ENCODE peak calls at places on chromosome 17, in four cellular contexts. N is neural progenitor cell, Z is sigmoid colon, H is stomach. G is an unnamed sample.
A peak's percentile ranks its signal among the peaks of the same experiment; 100 is the strongest.

GRCh38 chr17:7854851-7855642 is at the start of gene TMEM88:
- DNase-seq in N (peak; percentile 96), Z (peak; percentile 67), H (no peak), G (no peak)

GRCh38 chr17:8366231-8366630 is 10.3 kb downstream of the KRABD2 start:
- DNase-seq in N (no peak), H (no peak), Z (no peak), G (no peak)

GRCh38 chr17:66900126-66901010 is 64.1 kb upstream of the CACNG4 start:
- DNase-seq in N (no peak), Z (no peak), H (no peak), G (no peak)

GRCh38 chr17:62819511-62820221 is 11.6 kb upstream of the MARCHF10 start:
- DNase-seq in N (peak; percentile 67), H (peak; percentile 63), Z (peak; percentile 86), G (no peak)

GRCh38 chr17:43846963-43847369 is at the start of gene CD300LG:
- DNase-seq in H (no peak), N (peak; percentile 16), Z (no peak), G (no peak)

GRCh38 chr17:58320570-58321323 is 7.8 kb downstream of the TSPOAP1 start:
- DNase-seq in Z (peak; percentile 27), N (no peak), H (no peak), G (no peak)

GRCh38 chr17:29573871-29574731 is 5.6 kb downstream of the TP53I13 start:
- DNase-seq in N (no peak), Z (peak; percentile 64), H (no peak), G (no peak)

GRCh38 chr17:39177256-39177655 is 11.3 kb upstream of the ARL5C start:
- DNase-seq in Z (no peak), N (peak; percentile 66), H (no peak), G (no peak)

GRCh38 chr17:8470447-8471047 is 34.9 kb downstream of the NDEL1 start:
- DNase-seq in N (no peak), H (no peak), Z (peak; percentile 84), G (peak; percentile 38)

GRCh38 chr17:64264891-64265290 is 1.8 kb upstream of the TEX2 start:
- DNase-seq in Z (no peak), N (no peak), H (no peak), G (no peak)

GRCh38 chr17:78130439-78131101 is at the start of gene TMC8:
- DNase-seq in Z (no peak), H (peak; percentile 51), N (no peak), G (no peak)

GRCh38 chr17:33871720-33872535 is 383.2 kb upstream of the CCL2 start:
- DNase-seq in H (no peak), Z (no peak), N (no peak), G (no peak)

GRCh38 chr17:19533718-19534561 is at the start of gene SLC47A1:
- DNase-seq in Z (no peak), N (peak; percentile 67), H (no peak), G (peak; percentile 19)

GRCh38 chr17:62857526-62857925 is 49.4 kb upstream of the MARCHF10 start:
- DNase-seq in Z (no peak), H (no peak), N (no peak), G (no peak)

GRCh38 chr17:34623856-34624766 is 44.7 kb downstream of the TMEM132E start:
- DNase-seq in H (no peak), N (no peak), Z (no peak), G (no peak)

GRCh38 chr17:82653651-82654528 is 5.6 kb upstream of the WDR45B start:
- DNase-seq in N (no peak), Z (no peak), H (no peak), G (no peak)

DNA sequence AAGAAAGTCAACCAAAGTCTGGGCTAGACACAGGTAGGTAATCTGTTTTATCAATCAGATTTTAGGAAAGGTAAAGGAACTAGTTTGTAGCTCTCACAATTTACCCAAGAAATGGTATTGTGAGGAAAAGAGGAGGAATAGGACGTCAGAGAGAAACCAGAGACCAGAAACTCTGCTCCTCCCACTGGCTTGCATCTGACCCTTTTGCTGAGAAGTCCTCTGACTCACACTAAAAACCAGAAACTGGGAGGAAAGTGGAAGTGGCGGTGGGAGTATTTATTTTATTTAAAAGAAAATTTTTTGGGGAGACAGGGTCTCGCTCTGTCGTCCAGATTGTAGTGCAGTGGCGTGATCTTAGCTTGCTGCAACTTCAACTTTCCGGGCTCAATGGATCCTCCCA is 38.0 kb upstream of the MNT start:
- DNase-seq in N (no peak), H (no peak), Z (no peak), G (no peak)
- H3K27ac ChIP-seq in N (no peak overlapping the region), H (no peak overlapping the region), Z (no peak overlapping the region), G (no peak overlapping the region)

DNA sequence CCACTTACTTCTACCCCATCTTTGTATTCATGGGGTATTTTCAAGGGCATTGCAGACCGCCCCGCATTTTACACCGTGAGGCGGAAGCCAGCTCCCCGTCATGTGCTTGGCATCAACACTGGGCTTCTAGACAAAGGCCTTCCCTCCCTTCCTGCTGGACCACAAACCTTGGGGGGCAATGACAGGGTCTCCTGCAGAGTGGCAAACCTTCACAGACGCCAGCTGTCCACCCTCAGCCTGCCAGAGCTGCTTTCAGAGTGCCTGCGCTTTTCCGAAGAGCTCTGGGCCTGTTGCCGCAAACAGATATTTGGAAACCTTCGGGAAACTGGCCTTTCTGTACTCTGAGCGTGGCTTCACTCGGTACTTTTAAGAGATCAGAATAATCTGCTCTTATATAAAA is 152.2 kb upstream of the CHMP6 start:
- DNase-seq in H (no peak), Z (no peak), N (no peak), G (peak; percentile 48)
- H3K27ac ChIP-seq in H (no peak overlapping the region), Z (no peak overlapping the region), N (no peak overlapping the region), G (no peak overlapping the region)

GRCh38 chr17:17028059-17028877 is 14.0 kb upstream of the MPRIP start:
- DNase-seq in H (peak; percentile 92), N (peak; percentile 89), Z (peak; percentile 75), G (no peak)
- H3K27ac ChIP-seq in H (peak overlapping the region; percentile 79), N (no peak overlapping the region), Z (no peak overlapping the region), G (no peak overlapping the region)

GRCh38 chr17:79452706-79453105 is 158.1 kb downstream of the RBFOX3 start:
- DNase-seq in N (no peak), Z (no peak), H (no peak), G (no peak)
- H3K27ac ChIP-seq in N (no peak overlapping the region), Z (no peak overlapping the region), H (no peak overlapping the region), G (no peak overlapping the region)

GRCh38 chr17:81578038-81578441 is 25.9 kb upstream of the FAAP100 start:
- DNase-seq in N (no peak), H (no peak), Z (no peak), G (no peak)

GRCh38 chr17:81575836-81576235 is 23.7 kb upstream of the FAAP100 start:
- DNase-seq in H (no peak), N (no peak), Z (no peak), G (no peak)

GRCh38 chr17:81576621-81577277 is 24.6 kb upstream of the FAAP100 start:
- DNase-seq in N (no peak), Z (no peak), H (no peak), G (no peak)

GRCh38 chr17:81578561-81579225 is 26.5 kb upstream of the FAAP100 start:
- DNase-seq in N (no peak), H (no peak), Z (no peak), G (no peak)

GRCh38 chr17:81577278-81578000 is 25.3 kb upstream of the FAAP100 start:
- DNase-seq in H (no peak), N (no peak), Z (no peak), G (no peak)
- H3K27ac ChIP-seq in H (peak overlapping the region; percentile 70), N (no peak overlapping the region), Z (no peak overlapping the region), G (peak overlapping the region; percentile 46)

GRCh38 chr17:55285340-55286301 is 20.9 kb downstream of the HLF start:
- DNase-seq in N (no peak), H (peak; percentile 90), Z (peak; percentile 100), G (peak; percentile 44)
- H3K27ac ChIP-seq in N (no peak overlapping the region), H (peak overlapping the region; percentile 87), Z (peak overlapping the region; percentile 97), G (peak overlapping the region; percentile 69)

GRCh38 chr17:41648411-41649195 is 24.2 kb upstream of the KRT17 start:
- DNase-seq in H (peak; percentile 90), N (peak; percentile 92), Z (peak; percentile 92), G (no peak)

GRCh38 chr17:41649923-41650519 is 25.6 kb upstream of the KRT17 start:
- DNase-seq in Z (no peak), H (no peak), N (no peak), G (no peak)

GRCh38 chr17:41652461-41652960 is 28.1 kb upstream of the KRT17 start:
- DNase-seq in H (no peak), N (no peak), Z (no peak), G (no peak)

GRCh38 chr17:41651625-41652460 is 27.5 kb upstream of the KRT17 start:
- DNase-seq in Z (peak; percentile 75), N (no peak), H (peak; percentile 89), G (no peak)

DNA sequence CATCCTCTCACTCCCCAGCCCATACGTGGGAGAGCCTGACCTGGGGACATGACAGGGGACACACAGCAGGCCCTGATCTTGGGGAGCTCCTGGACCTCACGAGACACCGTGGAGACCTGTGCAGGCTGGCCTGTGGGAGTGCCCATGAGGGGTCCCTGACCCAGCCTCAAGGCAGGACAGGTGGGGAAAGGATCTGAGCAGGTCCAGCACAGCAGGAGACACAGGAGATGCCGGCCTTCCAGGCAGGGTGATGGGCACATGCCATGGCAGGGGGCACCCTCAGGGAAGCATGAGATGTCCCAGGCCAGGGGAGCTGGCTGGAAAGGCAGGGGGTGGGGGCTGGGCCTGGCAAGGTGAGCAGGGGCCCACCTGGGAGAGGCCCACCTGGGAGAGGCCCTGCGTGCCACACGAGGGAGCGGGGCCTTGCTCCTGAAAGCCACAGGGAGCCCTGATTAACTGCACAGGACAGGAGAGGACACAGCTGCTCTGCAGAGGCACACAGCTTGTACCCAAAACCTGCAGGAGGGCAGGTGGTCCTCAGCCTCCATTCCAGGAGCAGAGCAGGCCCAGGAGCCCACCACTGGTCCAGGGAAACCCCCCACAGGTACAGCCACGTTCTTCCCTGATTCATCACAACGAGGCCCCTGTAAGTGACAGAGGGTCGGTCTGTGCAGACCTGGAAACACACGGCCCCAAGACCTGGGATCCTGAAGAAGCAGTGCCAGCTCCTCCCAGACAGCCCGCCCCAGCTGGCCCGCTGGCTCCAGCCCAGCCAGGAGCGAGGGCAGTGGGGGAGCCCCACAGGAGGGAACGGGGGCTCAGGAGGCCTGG is 26.6 kb upstream of the KRT17 start:
- DNase-seq in Z (no peak), N (no peak), H (no peak), G (no peak)
- H3K27ac ChIP-seq in Z (peak overlapping the region; percentile 72), N (no peak overlapping the region), H (peak overlapping the region; percentile 93), G (no peak overlapping the region)